ENCODE peak calls at places on chromosomes 11 and 22, in five cellular contexts. S, E, A, X and U are unnamed samples. For H3K27me3 and H3K4me1, the result is how much of the 10 kb centered on the place peaks cover.

GRCh38 chr22:40668611-40669390 is 10.5 kb upstream of the MCHR1 start:
- DNase-seq in S (no peak), E (no peak), A (peak), X (no peak), U (no peak)

GRCh38 chr11:120181446-120181992 is 29.3 kb upstream of the OAF start:
- DNase-seq in S (no peak), E (peak), A (no peak), X (no peak), U (no peak)

GRCh38 chr11:45104790-45105084 is 41.7 kb upstream of the PRDM11 start:
- DNase-seq in S (no peak), E (no peak), A (no peak), X (no peak), U (no peak)

GRCh38 chr22:50641696-50642607 is 14.0 kb upstream of the ARSA start:
- DNase-seq in S (no peak), E (no peak), A (peak), X (no peak), U (peak)

GRCh38 chr11:44626645-44627044 is 61.2 kb downstream of the CD82 start:
- DNase-seq in S (no peak), E (no peak), A (no peak), X (no peak), U (peak)

GRCh38 chr11:72685560-72686480 is 11.6 kb upstream of the PDE2A start:
- DNase-seq in S (no peak), E (peak), A (no peak), X (peak), U (no peak)

GRCh38 chr11:67322049-67322448 is 18.7 kb downstream of the SSH3 start:
- DNase-seq in S (no peak), E (no peak), A (no peak), X (no peak), U (no peak)

GRCh38 chr11:122439911-122440782 is 215.4 kb upstream of the UBASH3B start:
- DNase-seq in S (peak), E (peak), A (no peak), X (peak), U (peak)

GRCh38 chr11:47443028-47443700 is 5.8 kb downstream of the RAPSN start:
- DNase-seq in S (no peak), E (no peak), A (no peak), X (no peak), U (no peak)

GRCh38 chr22:19663821-19664325 is 50.4 kb upstream of the SEPTIN5 start:
- DNase-seq in S (no peak), E (peak), A (no peak), X (peak), U (no peak)

GRCh38 chr11:14312736-14313438 is 46.1 kb downstream of the RRAS2 start:
- DNase-seq in S (no peak), E (no peak), A (no peak), X (no peak), U (no peak)

GRCh38 chr22:41123151-41123550 is 30.8 kb downstream of the EP300 start:
- DNase-seq in S (no peak), E (no peak), A (peak), X (no peak), U (no peak)

GRCh38 chr11:105466582-105467228 is 143.2 kb upstream of the GRIA4 start:
- DNase-seq in S (peak), E (no peak), A (peak), X (no peak), U (no peak)

GRCh38 chr22:32518848-32519247 is 44.2 kb downstream of the FBXO7 start:
- DNase-seq in S (no peak), E (no peak), A (no peak), X (no peak), U (no peak)

GRCh38 chr11:118046964-118047700 is 29.7 kb upstream of the TMPRSS4 start:
- DNase-seq in S (no peak), E (peak), A (no peak), X (no peak), U (no peak)

GRCh38 chr11:92556435-92556834 is 331.8 kb downstream of the FAT3 start:
- DNase-seq in S (peak), E (no peak), A (peak), X (no peak), U (no peak)

GRCh38 chr11:17810736-17811135 is 76.2 kb downstream of the KCNC1 start:
- DNase-seq in S (peak), E (no peak), A (no peak), X (no peak), U (no peak)

GRCh38 chr22:36653316-36653715 is 50.2 kb downstream of the CACNG2 start:
- DNase-seq in S (no peak), E (no peak), A (no peak), X (no peak), U (no peak)

GRCh38 chr22:31488988-31489617 is 539 bp downstream of the EIF4ENIF1 start:
- DNase-seq in S (peak), E (peak), A (no peak), X (peak), U (peak)

GRCh38 chr11:115518983-115519382 is 14.8 kb upstream of the CADM1 start:
- DNase-seq in S (no peak), E (no peak), A (no peak), X (no peak), U (no peak)

GRCh38 chr11:77106321-77106720 is 3.7 kb downstream of the OMP start:
- DNase-seq in S (peak), E (no peak), A (no peak), X (no peak), U (no peak)

GRCh38 chr22:46471901-46472721 is 65.3 kb downstream of the CELSR1 start:
- DNase-seq in S (peak), E (no peak), A (peak), X (no peak), U (no peak)
- H3K27me3 ChIP-seq in S (under half), E (under half), A (under half), X (under half), U (under half)

GRCh38 chr11:100442017-100442416 is 245.1 kb upstream of the ARHGAP42 start:
- DNase-seq in S (no peak), E (no peak), A (peak), X (no peak), U (no peak)

DNA sequence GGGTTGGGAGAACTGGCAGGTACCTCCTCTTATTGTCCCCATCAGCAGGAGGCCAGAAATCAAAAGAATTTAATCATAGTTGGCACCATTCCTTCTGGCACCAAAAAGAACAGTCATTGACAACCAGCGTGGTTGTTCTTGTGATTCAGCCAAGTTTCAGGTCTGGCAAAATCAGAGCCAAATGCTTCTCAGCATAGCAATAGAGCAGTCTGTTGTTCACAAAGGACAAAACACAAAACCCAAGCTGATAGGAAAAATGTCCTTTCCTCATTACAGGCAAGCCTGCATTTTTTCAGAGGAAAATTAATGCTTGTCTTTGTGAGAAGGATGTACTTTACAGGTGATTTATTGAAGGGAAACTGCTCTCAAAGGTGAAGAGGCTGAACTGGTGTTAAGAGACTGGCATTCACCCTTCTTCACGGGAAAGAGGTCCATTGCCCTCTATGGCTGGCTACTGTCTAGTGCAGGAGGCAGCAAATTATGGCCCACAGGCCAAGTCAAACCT is 241.8 kb upstream of the ARHGAP42 start:
- DNase-seq in S (peak), E (no peak), A (peak), X (no peak), U (no peak)
- TF ChIP-seq CTCF in S (no peak), E (no peak), A (no peak), X (peak), U (no peak)

GRCh38 chr11:11777897-11778296 is 63.9 kb upstream of the USP47 start:
- DNase-seq in S (no peak), E (no peak), A (no peak), X (no peak), U (no peak)

GRCh38 chr11:11774928-11775327 is 66.8 kb upstream of the USP47 start:
- DNase-seq in S (no peak), E (no peak), A (no peak), X (no peak), U (no peak)

GRCh38 chr11:11779975-11780374 is 61.8 kb upstream of the USP47 start:
- DNase-seq in S (no peak), E (no peak), A (no peak), X (no peak), U (no peak)

GRCh38 chr11:11772865-11773515 is 68.8 kb upstream of the USP47 start:
- DNase-seq in S (no peak), E (no peak), A (no peak), X (no peak), U (no peak)

GRCh38 chr11:11776714-11777113 is 65.1 kb upstream of the USP47 start:
- DNase-seq in S (no peak), E (no peak), A (no peak), X (no peak), U (no peak)
- H3K4me1 ChIP-seq in S (under half), E (under half), A (under half), X (under half), U (under half)

GRCh38 chr11:66317766-66318575 is 1.1 kb upstream of the CD248 start:
- DNase-seq in S (no peak), E (peak), A (peak), X (peak), U (peak)

GRCh38 chr11:66315921-66316811 is 678 bp downstream of the CD248 start:
- DNase-seq in S (no peak), E (peak), A (no peak), X (no peak), U (peak)

GRCh38 chr11:66316849-66317251 is at the start of gene CD248:
- DNase-seq in S (no peak), E (peak), A (no peak), X (peak), U (peak)

GRCh38 chr11:66318576-66318970 is 1.7 kb upstream of the CD248 start:
- DNase-seq in S (no peak), E (no peak), A (no peak), X (no peak), U (no peak)

GRCh38 chr11:66317322-66317765 is 500 bp upstream of the CD248 start:
- DNase-seq in S (no peak), E (peak), A (no peak), X (peak), U (peak)
- H3K27me3 ChIP-seq in S (under half), E (under half), A (under half), X (under half), U (under half)

GRCh38 chr11:111423250-111423615 is 44.2 kb upstream of the POU2AF1 start:
- DNase-seq in S (no peak), E (no peak), A (no peak), X (no peak), U (no peak)
- TF ChIP-seq CTCF in S (no peak), E (no peak), A (no peak), X (no peak), U (no peak)

GRCh38 chr22:39095971-39096370 is 1.1 kb upstream of the APOBEC3H start:
- DNase-seq in S (no peak), E (peak), A (no peak), X (no peak), U (no peak)

GRCh38 chr22:39098576-39098975 is 1.5 kb downstream of the APOBEC3H start:
- DNase-seq in S (no peak), E (peak), A (no peak), X (no peak), U (no peak)

GRCh38 chr22:39094717-39095389 is 2.2 kb upstream of the APOBEC3H start:
- DNase-seq in S (no peak), E (peak), A (no peak), X (no peak), U (no peak)

GRCh38 chr22:39098026-39098425 is 982 bp downstream of the APOBEC3H start:
- DNase-seq in S (peak), E (peak), A (no peak), X (no peak), U (no peak)

DNA sequence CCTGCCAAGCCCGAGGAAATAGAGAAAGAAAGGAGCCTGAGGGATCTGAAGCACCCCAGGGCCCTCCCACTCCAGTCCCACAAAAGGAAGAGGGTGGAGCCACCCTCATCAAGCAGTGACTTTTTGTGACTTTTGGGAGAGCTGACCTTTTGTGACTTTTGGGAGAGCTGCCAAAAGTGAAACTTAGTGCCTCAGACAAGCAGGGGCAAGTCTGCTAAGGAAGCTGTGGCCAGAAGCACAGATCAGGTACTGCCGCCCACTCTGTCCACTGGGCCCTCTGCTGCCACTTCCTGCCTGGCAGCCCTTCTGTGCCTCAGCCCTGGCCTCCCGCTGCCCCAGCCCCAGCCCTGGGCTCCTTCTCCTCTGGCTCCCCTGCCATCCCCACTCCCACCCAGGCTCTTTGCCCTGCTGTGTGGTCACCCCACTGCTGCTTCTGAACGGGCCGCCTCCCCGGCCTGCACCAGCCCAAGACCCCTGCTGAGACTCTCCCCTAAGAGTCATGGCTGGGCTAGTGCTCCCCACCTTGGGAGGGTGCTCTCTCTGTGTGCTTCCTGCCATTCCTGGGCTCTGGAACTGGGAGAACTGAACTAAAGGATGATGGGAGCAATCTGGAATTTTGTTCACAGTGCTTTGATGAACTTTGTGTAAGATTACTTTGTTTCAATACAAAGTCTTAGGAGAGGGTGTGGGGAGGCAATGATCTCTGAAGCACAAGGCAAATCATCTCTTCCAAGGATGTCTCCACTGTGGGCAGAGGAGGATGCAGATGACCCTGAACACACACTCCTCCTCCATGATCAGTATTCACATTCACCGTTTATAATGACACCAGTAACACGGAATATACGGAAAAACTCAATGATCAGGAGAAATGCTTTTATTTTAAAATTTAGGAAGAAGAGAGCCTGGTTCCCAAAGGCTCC is at the start of gene APOBEC3H:
- DNase-seq in S (peak), E (peak), A (peak), X (no peak), U (no peak)
- H3K4me1 ChIP-seq in S (half or more), E (under half), A (under half), X (under half), U (under half)

DNA sequence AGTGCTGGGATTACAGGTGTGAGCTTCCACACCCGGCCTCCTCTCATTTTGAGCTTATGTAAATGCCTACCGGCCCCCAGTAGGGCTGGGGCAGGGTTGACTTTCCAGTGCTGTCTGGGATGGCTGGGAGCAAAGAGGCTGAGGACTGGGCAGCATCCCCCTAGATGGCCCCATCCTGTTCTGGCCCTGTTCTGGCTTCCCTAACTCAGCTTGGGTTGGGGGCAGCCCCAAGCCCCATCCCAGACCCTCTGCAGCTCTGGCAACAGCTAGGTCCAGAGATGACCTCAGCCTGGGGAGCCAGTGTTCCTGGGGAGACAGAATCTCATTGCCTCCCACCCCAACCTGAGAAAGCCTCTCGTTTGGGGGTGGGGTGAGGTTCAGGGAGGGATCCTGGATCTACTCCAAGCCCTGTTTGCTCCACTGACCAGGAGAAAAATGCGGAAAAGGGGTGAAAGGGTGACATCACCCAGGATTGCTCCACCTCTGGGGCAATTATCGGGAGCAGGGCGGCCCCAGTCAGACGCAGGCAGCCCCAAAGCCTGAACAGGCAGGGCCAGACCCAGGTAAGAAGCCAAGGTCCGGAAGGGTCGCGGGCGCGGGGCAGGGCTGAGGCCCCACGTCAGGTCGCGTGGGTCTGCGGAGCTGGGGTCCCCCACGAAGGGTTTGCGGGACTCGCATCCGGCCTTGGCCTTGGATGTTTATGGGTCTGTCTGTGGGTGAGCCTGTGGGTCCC is at the start of gene PNPLA2:
- DNase-seq in S (peak), E (peak), A (peak), X (no peak), U (peak)
- H3K27me3 ChIP-seq in S (under half), E (under half), A (under half), X (under half), U (under half)